ENCODE peak calls at places on chromosomes 13 and 19, in seven cellular contexts. Q is tibial artery, F is activated T-cell treated with anti-CD3 and anti-CD28 coated beads for 1 hour, N is tibial nerve, Z is neuronal stem cell, T is HT-29, W is M059J. S is an unnamed sample.

GRCh38 chr19:14189415-14189814 is 16.6 kb downstream of the ADGRL1 start:
- DNase-seq in Q (no peak), T (no peak), W (no peak), N (no peak), Z (no peak), F (no peak), S (no peak)

GRCh38 chr13:45878966-45879365 is 27.4 kb upstream of the SIAH3 start:
- DNase-seq in Q (no peak), F (no peak), N (no peak), T (no peak), W (no peak), Z (no peak), S (no peak)

GRCh38 chr19:589693-590395 is at the start of gene HCN2:
- DNase-seq in F (no peak), Z (no peak), T (no peak), W (no peak), N (no peak), Q (no peak), S (no peak)

GRCh38 chr13:64810701-64811258 is 2419.4 kb downstream of the PCDH9 start:
- DNase-seq in Q (no peak), F (no peak), T (no peak), Z (no peak), N (no peak), W (peak; percentile 2), S (peak; percentile 57)

GRCh38 chr13:33494596-33495214 is 209.2 kb upstream of the STARD13 start:
- DNase-seq in Z (no peak), Q (no peak), F (no peak), N (no peak), W (peak; percentile 95), T (peak; percentile 65), S (peak; percentile 95)

GRCh38 chr19:4064551-4065260 is 2.0 kb downstream of the ZBTB7A start:
- DNase-seq in Q (no peak), Z (no peak), W (no peak), F (no peak), T (no peak), N (no peak), S (no peak)

GRCh38 chr19:2469102-2469914 is 6.6 kb upstream of the GADD45B start:
- DNase-seq in N (no peak), Z (no peak), W (peak; percentile 94), F (no peak), T (no peak), Q (no peak), S (peak; percentile 91)

GRCh38 chr13:36543671-36544070 is 111.4 kb downstream of the CCNA1 start:
- DNase-seq in Z (no peak), F (no peak), T (no peak), Q (no peak), W (no peak), N (no peak), S (no peak)

GRCh38 chr19:8252922-8253589 is 43.9 kb downstream of the CERS4 start:
- DNase-seq in T (peak; percentile 71), Z (peak; percentile 87), W (peak; percentile 70), Q (peak; percentile 86), F (peak; percentile 91), N (peak; percentile 76), S (peak; percentile 69)

GRCh38 chr13:24827799-24828198 is 63.8 kb downstream of the RNF17 start:
- DNase-seq in Z (no peak), N (no peak), F (no peak), W (peak; percentile 1), T (no peak), Q (no peak), S (no peak)

GRCh38 chr19:2986951-2987491 is 9.7 kb downstream of the TLE6 start:
- DNase-seq in F (no peak), T (no peak), Z (no peak), Q (no peak), W (no peak), N (no peak), S (no peak)

GRCh38 chr13:113088691-113089020 is 16.9 kb upstream of the F7 start:
- DNase-seq in Q (no peak), N (no peak), W (no peak), T (no peak), Z (no peak), F (no peak), S (no peak)

GRCh38 chr13:113545455-113545930 is 39.1 kb upstream of the TFDP1 start:
- DNase-seq in N (no peak), F (no peak), Q (peak; percentile 63), T (no peak), W (peak; percentile 55), Z (no peak), S (no peak)

GRCh38 chr13:90321281-90321931 is 1026.1 kb upstream of the MIR17HG start:
- DNase-seq in W (no peak), Z (peak; percentile 21), Q (no peak), F (no peak), T (no peak), N (no peak), S (no peak)

GRCh38 chr13:73273737-73274136 is 214.9 kb downstream of the KLF5 start:
- DNase-seq in T (no peak), Z (no peak), F (no peak), N (no peak), W (peak; percentile 74), Q (no peak), S (peak; percentile 60)

GRCh38 chr13:110646442-110647364 is 31.4 kb downstream of the NAXD start:
- DNase-seq in W (no peak), N (no peak), T (no peak), Z (no peak), F (no peak), Q (no peak), S (no peak)

GRCh38 chr19:42469311-42470239 is 26.8 kb upstream of the CXCL17 start:
- DNase-seq in Q (no peak), T (no peak), W (peak; percentile 32), N (no peak), F (no peak), Z (no peak), S (peak; percentile 11)

GRCh38 chr19:39709026-39709872 is 5.0 kb downstream of the LGALS14 start:
- DNase-seq in F (no peak), N (no peak), T (peak; percentile 8), Q (no peak), W (no peak), Z (no peak), S (no peak)